ENCODE peak calls at places on chromosomes 1 and 21, in nine cellular contexts. E, Q, M, L, R, C, T, D and S are unnamed samples.
A peak's percentile ranks its signal among the peaks of the same experiment; 100 is the strongest.

GRCh38 chr1:181675625-181676024 is 192.3 kb downstream of the CACNA1E start:
- DNase-seq in D (no peak), E (no peak), T (no peak), C (no peak), L (no peak), R (no peak), M (no peak), Q (no peak), S (no peak)

GRCh38 chr1:178496410-178497135 is at the start of gene CLEC20A:
- DNase-seq in T (no peak), M (no peak), E (no peak), R (no peak), D (no peak), C (no peak), Q (no peak), L (no peak), S (no peak)

GRCh38 chr21:42684109-42684916 is 30.9 kb downstream of the PDE9A start:
- DNase-seq in Q (no peak), R (no peak), L (no peak), E (no peak), M (no peak), D (no peak), T (no peak), C (no peak), S (no peak)

GRCh38 chr1:83839566-83840173 is 159.3 kb downstream of the TTLL7 start:
- DNase-seq in Q (no peak), E (no peak), D (peak; percentile 57), L (no peak), R (no peak), M (no peak), T (no peak), C (no peak), S (no peak)

GRCh38 chr1:54569339-54569738 is 21.3 kb downstream of the ACOT11 start:
- DNase-seq in R (peak; percentile 83), E (no peak), M (no peak), Q (no peak), C (no peak), D (peak; percentile 64), T (no peak), L (no peak), S (no peak)

GRCh38 chr1:14970115-14970798 is 183.3 kb upstream of the TMEM51 start:
- DNase-seq in T (peak; percentile 90), C (no peak), Q (peak; percentile 52), L (no peak), M (peak; percentile 72), E (no peak), R (peak; percentile 90), D (peak; percentile 97), S (no peak)

GRCh38 chr21:31538821-31539220 is 120.7 kb upstream of the SOD1 start:
- DNase-seq in C (no peak), Q (no peak), D (no peak), T (no peak), E (no peak), R (peak; percentile 23), M (no peak), L (no peak), S (no peak)

GRCh38 chr21:32733356-32733755 is 5.5 kb upstream of the SYNJ1 start:
- DNase-seq in L (no peak), R (no peak), M (no peak), T (no peak), C (no peak), Q (no peak), E (no peak), D (no peak), S (no peak)

GRCh38 chr1:221392453-221392852 is 349.4 kb downstream of the DUSP10 start:
- DNase-seq in R (peak; percentile 70), Q (no peak), C (no peak), L (no peak), M (no peak), T (peak; percentile 54), E (no peak), D (peak; percentile 97), S (no peak)

GRCh38 chr1:13517193-13517812 is 3.5 kb upstream of the LRRC38 start:
- DNase-seq in E (no peak), M (peak; percentile 68), L (no peak), D (no peak), C (no peak), R (no peak), Q (peak; percentile 20), T (peak; percentile 7), S (no peak)

GRCh38 chr1:48469616-48470500 is 2.1 kb downstream of the SPATA6 start:
- DNase-seq in D (peak; percentile 73), L (no peak), Q (peak; percentile 49), R (no peak), E (no peak), C (no peak), M (no peak), T (peak; percentile 75), S (no peak)

GRCh38 chr1:204130989-204131892 is 20.6 kb downstream of the ETNK2 start:
- DNase-seq in C (peak; percentile 44), E (no peak), D (peak; percentile 79), Q (no peak), M (no peak), L (no peak), T (peak; percentile 90), R (no peak), S (peak; percentile 49)

GRCh38 chr21:16408280-16408669 is 678.5 kb downstream of the USP25 start:
- DNase-seq in E (no peak), Q (no peak), L (no peak), T (no peak), R (no peak), M (no peak), D (no peak), C (no peak), S (no peak)

GRCh38 chr21:20996421-20997307 is 1.5 kb upstream of the NCAM2 start:
- DNase-seq in Q (no peak), T (no peak), M (no peak), D (peak; percentile 4), E (no peak), R (no peak), L (no peak), C (no peak), S (no peak)